ENCODE peak calls at places on chromosomes 7 and 10, in eight cellular contexts. One of them, this sample, is unnamed.

GRCh38 chr10:103281753-103282152 is 4.8 kb downstream of the INA start:
- DNase-seq in choroid plexus epithelial cell: peak; percentile 21
- DNase-seq in astrocyte of the spinal cord: no peak
- DNase-seq in CD8-positive, alpha-beta T cell: no peak
- DNase-seq in ascending aorta: no peak
- DNase-seq in Panc1: no peak
- DNase-seq in dorsolateral prefrontal cortex: peak; percentile 59
- DNase-seq in sigmoid colon: no peak
- DNase-seq in this sample: peak; percentile 27

GRCh38 chr7:20539201-20539600 is 76.3 kb upstream of the ABCB5 start:
- DNase-seq in choroid plexus epithelial cell: peak; percentile 18
- DNase-seq in astrocyte of the spinal cord: no peak
- DNase-seq in CD8-positive, alpha-beta T cell: no peak
- DNase-seq in ascending aorta: no peak
- DNase-seq in Panc1: no peak
- DNase-seq in dorsolateral prefrontal cortex: no peak
- DNase-seq in sigmoid colon: no peak
- DNase-seq in this sample: no peak

GRCh38 chr7:152751449-152752141 is 8.0 kb upstream of the ACTR3B start:
- DNase-seq in choroid plexus epithelial cell: no peak
- DNase-seq in astrocyte of the spinal cord: no peak
- DNase-seq in CD8-positive, alpha-beta T cell: no peak
- DNase-seq in ascending aorta: no peak
- DNase-seq in Panc1: no peak
- DNase-seq in dorsolateral prefrontal cortex: no peak
- DNase-seq in sigmoid colon: no peak
- DNase-seq in this sample: no peak

GRCh38 chr10:46297406-46298204 is 10.8 kb downstream of the ANTXRL start:
- DNase-seq in choroid plexus epithelial cell: no peak
- DNase-seq in astrocyte of the spinal cord: no peak
- DNase-seq in CD8-positive, alpha-beta T cell: no peak
- DNase-seq in ascending aorta: no peak
- DNase-seq in Panc1: no peak
- DNase-seq in dorsolateral prefrontal cortex: no peak
- DNase-seq in sigmoid colon: peak; percentile 50
- DNase-seq in this sample: no peak

GRCh38 chr10:10141983-10142382 is 875.7 kb upstream of the CELF2 start:
- DNase-seq in choroid plexus epithelial cell: no peak
- DNase-seq in astrocyte of the spinal cord: no peak
- DNase-seq in CD8-positive, alpha-beta T cell: no peak
- DNase-seq in ascending aorta: no peak
- DNase-seq in Panc1: no peak
- DNase-seq in dorsolateral prefrontal cortex: no peak
- DNase-seq in sigmoid colon: no peak
- DNase-seq in this sample: no peak

GRCh38 chr10:44885710-44886109 is 25.4 kb upstream of the TMEM72 start:
- DNase-seq in choroid plexus epithelial cell: no peak
- DNase-seq in astrocyte of the spinal cord: no peak
- DNase-seq in CD8-positive, alpha-beta T cell: no peak
- DNase-seq in ascending aorta: no peak
- DNase-seq in Panc1: no peak
- DNase-seq in dorsolateral prefrontal cortex: no peak
- DNase-seq in sigmoid colon: no peak
- DNase-seq in this sample: no peak

GRCh38 chr10:31912898-31913847 is 15.5 kb downstream of the ARHGAP12 start:
- DNase-seq in choroid plexus epithelial cell: peak; percentile 34
- DNase-seq in astrocyte of the spinal cord: peak; percentile 48
- DNase-seq in CD8-positive, alpha-beta T cell: no peak
- DNase-seq in ascending aorta: no peak
- DNase-seq in Panc1: no peak
- DNase-seq in dorsolateral prefrontal cortex: no peak
- DNase-seq in sigmoid colon: no peak
- DNase-seq in this sample: no peak

GRCh38 chr10:72080042-72081035 is 8.0 kb downstream of the SPOCK2 start:
- DNase-seq in choroid plexus epithelial cell: no peak
- DNase-seq in astrocyte of the spinal cord: no peak
- DNase-seq in CD8-positive, alpha-beta T cell: no peak
- DNase-seq in ascending aorta: no peak
- DNase-seq in Panc1: no peak
- DNase-seq in dorsolateral prefrontal cortex: no peak
- DNase-seq in sigmoid colon: peak; percentile 44
- DNase-seq in this sample: no peak

GRCh38 chr7:139699640-139700504 is 77.9 kb downstream of the HIPK2 start:
- DNase-seq in choroid plexus epithelial cell: no peak
- DNase-seq in astrocyte of the spinal cord: no peak
- DNase-seq in CD8-positive, alpha-beta T cell: no peak
- DNase-seq in ascending aorta: no peak
- DNase-seq in Panc1: no peak
- DNase-seq in dorsolateral prefrontal cortex: no peak
- DNase-seq in sigmoid colon: no peak
- DNase-seq in this sample: no peak

GRCh38 chr7:31835471-31835870 is 148.5 kb downstream of the PPP1R17 start:
- DNase-seq in choroid plexus epithelial cell: no peak
- DNase-seq in astrocyte of the spinal cord: no peak
- DNase-seq in CD8-positive, alpha-beta T cell: no peak
- DNase-seq in ascending aorta: no peak
- DNase-seq in Panc1: no peak
- DNase-seq in dorsolateral prefrontal cortex: no peak
- DNase-seq in sigmoid colon: no peak
- DNase-seq in this sample: no peak

GRCh38 chr10:110326351-110327032 is 21.8 kb upstream of the SMNDC1 start:
- DNase-seq in choroid plexus epithelial cell: peak; percentile 72
- DNase-seq in astrocyte of the spinal cord: peak; percentile 92
- DNase-seq in CD8-positive, alpha-beta T cell: no peak
- DNase-seq in ascending aorta: no peak
- DNase-seq in Panc1: no peak
- DNase-seq in dorsolateral prefrontal cortex: no peak
- DNase-seq in sigmoid colon: no peak
- DNase-seq in this sample: no peak

GRCh38 chr7:25714013-25714412 is 438.0 kb upstream of the NFE2L3 start:
- DNase-seq in choroid plexus epithelial cell: no peak
- DNase-seq in astrocyte of the spinal cord: no peak
- DNase-seq in CD8-positive, alpha-beta T cell: no peak
- DNase-seq in ascending aorta: no peak
- DNase-seq in Panc1: no peak
- DNase-seq in dorsolateral prefrontal cortex: no peak
- DNase-seq in sigmoid colon: no peak
- DNase-seq in this sample: no peak

GRCh38 chr10:84237199-84238051 is 3.9 kb downstream of the LRIT1 start:
- DNase-seq in choroid plexus epithelial cell: no peak
- DNase-seq in astrocyte of the spinal cord: no peak
- DNase-seq in CD8-positive, alpha-beta T cell: no peak
- DNase-seq in ascending aorta: no peak
- DNase-seq in Panc1: no peak
- DNase-seq in dorsolateral prefrontal cortex: no peak
- DNase-seq in sigmoid colon: no peak
- DNase-seq in this sample: no peak

GRCh38 chr7:80922254-80923049 is 3.6 kb upstream of the SEMA3C start:
- DNase-seq in choroid plexus epithelial cell: no peak
- DNase-seq in astrocyte of the spinal cord: no peak
- DNase-seq in CD8-positive, alpha-beta T cell: no peak
- DNase-seq in ascending aorta: no peak
- DNase-seq in Panc1: no peak
- DNase-seq in dorsolateral prefrontal cortex: no peak
- DNase-seq in sigmoid colon: no peak
- DNase-seq in this sample: no peak

GRCh38 chr10:13686331-13686752 is 99.6 kb downstream of the PRPF18 start:
- DNase-seq in choroid plexus epithelial cell: no peak
- DNase-seq in astrocyte of the spinal cord: no peak
- DNase-seq in CD8-positive, alpha-beta T cell: no peak
- DNase-seq in ascending aorta: no peak
- DNase-seq in Panc1: no peak
- DNase-seq in dorsolateral prefrontal cortex: no peak
- DNase-seq in sigmoid colon: no peak
- DNase-seq in this sample: no peak

GRCh38 chr7:64888561-64888900 is 14.5 kb upstream of the ZNF273 start:
- DNase-seq in choroid plexus epithelial cell: peak; percentile 27
- DNase-seq in astrocyte of the spinal cord: no peak
- DNase-seq in CD8-positive, alpha-beta T cell: no peak
- DNase-seq in ascending aorta: no peak
- DNase-seq in Panc1: no peak
- DNase-seq in dorsolateral prefrontal cortex: no peak
- DNase-seq in sigmoid colon: no peak
- DNase-seq in this sample: no peak

GRCh38 chr10:43057831-43058340 is 19.0 kb upstream of the RET start:
- DNase-seq in choroid plexus epithelial cell: no peak
- DNase-seq in astrocyte of the spinal cord: no peak
- DNase-seq in CD8-positive, alpha-beta T cell: no peak
- DNase-seq in ascending aorta: no peak
- DNase-seq in Panc1: no peak
- DNase-seq in dorsolateral prefrontal cortex: no peak
- DNase-seq in sigmoid colon: peak; percentile 54
- DNase-seq in this sample: no peak

GRCh38 chr7:156984209-156984891 is 26.1 kb downstream of the MNX1 start:
- DNase-seq in choroid plexus epithelial cell: peak; percentile 58
- DNase-seq in astrocyte of the spinal cord: no peak
- DNase-seq in CD8-positive, alpha-beta T cell: no peak
- DNase-seq in ascending aorta: no peak
- DNase-seq in Panc1: no peak
- DNase-seq in dorsolateral prefrontal cortex: no peak
- DNase-seq in sigmoid colon: no peak
- DNase-seq in this sample: peak; percentile 26

GRCh38 chr7:3439333-3440030 is 138.4 kb downstream of the SDK1 start:
- DNase-seq in choroid plexus epithelial cell: peak; percentile 96
- DNase-seq in astrocyte of the spinal cord: peak; percentile 94
- DNase-seq in CD8-positive, alpha-beta T cell: no peak
- DNase-seq in ascending aorta: no peak
- DNase-seq in Panc1: peak; percentile 69
- DNase-seq in dorsolateral prefrontal cortex: no peak
- DNase-seq in sigmoid colon: no peak
- DNase-seq in this sample: no peak

GRCh38 chr10:97759157-97759980 is 12.4 kb downstream of the SFRP5 start:
- DNase-seq in choroid plexus epithelial cell: peak; percentile 80
- DNase-seq in astrocyte of the spinal cord: peak; percentile 62
- DNase-seq in CD8-positive, alpha-beta T cell: peak; percentile 27
- DNase-seq in ascending aorta: no peak
- DNase-seq in Panc1: peak; percentile 32
- DNase-seq in dorsolateral prefrontal cortex: peak; percentile 56
- DNase-seq in sigmoid colon: peak; percentile 75
- DNase-seq in this sample: peak; percentile 72

DNA sequence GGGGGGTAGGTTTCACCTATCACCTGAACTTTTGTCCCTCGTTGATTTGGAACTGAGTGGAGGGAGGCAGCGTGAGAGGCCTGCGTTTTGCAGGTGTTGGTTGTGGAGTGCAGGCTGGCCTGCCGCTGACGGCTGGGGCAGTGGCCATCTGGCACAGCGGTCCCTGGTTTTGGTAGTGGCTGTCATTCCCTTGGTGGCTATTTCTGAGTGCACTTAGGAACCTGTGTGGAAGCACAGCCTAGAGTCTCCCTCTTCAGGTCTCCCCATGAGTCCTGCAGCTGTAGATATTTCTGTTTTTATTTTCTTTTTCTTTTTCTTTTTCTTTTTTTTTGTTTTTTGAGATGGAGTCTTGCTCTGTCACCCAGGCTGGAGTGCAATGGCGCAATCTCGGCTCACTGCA is 129.2 kb downstream of the CUL2 start:
- DNase-seq in choroid plexus epithelial cell: peak; percentile 75
- DNase-seq in astrocyte of the spinal cord: peak; percentile 38
- DNase-seq in CD8-positive, alpha-beta T cell: no peak
- DNase-seq in ascending aorta: no peak
- DNase-seq in Panc1: no peak
- DNase-seq in dorsolateral prefrontal cortex: no peak
- DNase-seq in sigmoid colon: no peak
- DNase-seq in this sample: no peak
- TF ChIP-seq CTCF in choroid plexus epithelial cell: peak; percentile 77
- TF ChIP-seq CTCF in astrocyte of the spinal cord: peak; percentile 52
- TF ChIP-seq CTCF in CD8-positive, alpha-beta T cell: no peak
- TF ChIP-seq CTCF in ascending aorta: no peak
- TF ChIP-seq CTCF in Panc1: peak; percentile 65
- TF ChIP-seq CTCF in dorsolateral prefrontal cortex: no peak
- TF ChIP-seq CTCF in sigmoid colon: no peak
- TF ChIP-seq CTCF in this sample: no peak

DNA sequence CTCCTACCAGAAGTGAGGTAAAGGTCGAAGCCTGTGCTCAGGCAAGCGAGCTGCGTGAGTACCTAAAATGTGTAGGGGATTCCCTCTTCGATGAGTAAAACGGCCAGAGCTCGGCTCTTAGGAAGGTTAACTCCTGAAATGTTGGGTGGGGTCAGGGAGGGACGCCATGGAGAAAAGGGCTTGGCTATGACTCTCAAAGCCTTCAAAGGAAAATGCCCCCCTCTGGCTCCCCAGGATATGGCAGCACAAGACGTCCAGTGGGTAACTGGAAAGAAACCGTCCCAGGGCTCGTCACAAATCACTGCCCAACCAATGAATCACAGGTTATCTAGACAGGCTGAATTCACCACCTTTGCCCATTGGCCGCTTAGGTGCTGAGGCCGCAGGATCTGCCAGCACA is 58.0 kb downstream of the CALML3 start:
- DNase-seq in choroid plexus epithelial cell: no peak
- DNase-seq in astrocyte of the spinal cord: no peak
- DNase-seq in CD8-positive, alpha-beta T cell: no peak
- DNase-seq in ascending aorta: no peak
- DNase-seq in Panc1: no peak
- DNase-seq in dorsolateral prefrontal cortex: no peak
- DNase-seq in sigmoid colon: no peak
- DNase-seq in this sample: no peak
- TF ChIP-seq CTCF in choroid plexus epithelial cell: peak; percentile 22
- TF ChIP-seq CTCF in astrocyte of the spinal cord: peak; percentile 5
- TF ChIP-seq CTCF in CD8-positive, alpha-beta T cell: no peak
- TF ChIP-seq CTCF in ascending aorta: no peak
- TF ChIP-seq CTCF in Panc1: no peak
- TF ChIP-seq CTCF in dorsolateral prefrontal cortex: no peak
- TF ChIP-seq CTCF in sigmoid colon: no peak
- TF ChIP-seq CTCF in this sample: no peak

GRCh38 chr10:76779821-76780281 is 857.8 kb downstream of the KCNMA1 start:
- DNase-seq in choroid plexus epithelial cell: no peak
- DNase-seq in astrocyte of the spinal cord: no peak
- DNase-seq in CD8-positive, alpha-beta T cell: no peak
- DNase-seq in ascending aorta: no peak
- DNase-seq in Panc1: no peak
- DNase-seq in dorsolateral prefrontal cortex: no peak
- DNase-seq in sigmoid colon: no peak
- DNase-seq in this sample: no peak

GRCh38 chr10:76784076-76784475 is 853.5 kb downstream of the KCNMA1 start:
- DNase-seq in choroid plexus epithelial cell: no peak
- DNase-seq in astrocyte of the spinal cord: no peak
- DNase-seq in CD8-positive, alpha-beta T cell: no peak
- DNase-seq in ascending aorta: no peak
- DNase-seq in Panc1: no peak
- DNase-seq in dorsolateral prefrontal cortex: no peak
- DNase-seq in sigmoid colon: no peak
- DNase-seq in this sample: no peak

GRCh38 chr10:76774987-76775603 is 862.5 kb downstream of the KCNMA1 start:
- DNase-seq in choroid plexus epithelial cell: no peak
- DNase-seq in astrocyte of the spinal cord: no peak
- DNase-seq in CD8-positive, alpha-beta T cell: no peak
- DNase-seq in ascending aorta: no peak
- DNase-seq in Panc1: no peak
- DNase-seq in dorsolateral prefrontal cortex: no peak
- DNase-seq in sigmoid colon: no peak
- DNase-seq in this sample: no peak

GRCh38 chr10:76779163-76779820 is 858.3 kb downstream of the KCNMA1 start:
- DNase-seq in choroid plexus epithelial cell: peak; percentile 44
- DNase-seq in astrocyte of the spinal cord: peak; percentile 84
- DNase-seq in CD8-positive, alpha-beta T cell: no peak
- DNase-seq in ascending aorta: no peak
- DNase-seq in Panc1: no peak
- DNase-seq in dorsolateral prefrontal cortex: no peak
- DNase-seq in sigmoid colon: no peak
- DNase-seq in this sample: no peak
- TF ChIP-seq CTCF in choroid plexus epithelial cell: peak; percentile 28
- TF ChIP-seq CTCF in astrocyte of the spinal cord: peak; percentile 36
- TF ChIP-seq CTCF in CD8-positive, alpha-beta T cell: no peak
- TF ChIP-seq CTCF in ascending aorta: peak; percentile 11
- TF ChIP-seq CTCF in Panc1: peak; percentile 5
- TF ChIP-seq CTCF in dorsolateral prefrontal cortex: no peak
- TF ChIP-seq CTCF in sigmoid colon: no peak
- TF ChIP-seq CTCF in this sample: no peak

GRCh38 chr7:13276977-13277376 is 589.5 kb downstream of the ARL4A start:
- DNase-seq in choroid plexus epithelial cell: peak; percentile 20
- DNase-seq in astrocyte of the spinal cord: peak; percentile 25
- DNase-seq in CD8-positive, alpha-beta T cell: no peak
- DNase-seq in ascending aorta: no peak
- DNase-seq in Panc1: no peak
- DNase-seq in dorsolateral prefrontal cortex: no peak
- DNase-seq in sigmoid colon: no peak
- DNase-seq in this sample: no peak
- TF ChIP-seq CTCF in choroid plexus epithelial cell: peak; percentile 43
- TF ChIP-seq CTCF in astrocyte of the spinal cord: peak; percentile 34
- TF ChIP-seq CTCF in CD8-positive, alpha-beta T cell: no peak
- TF ChIP-seq CTCF in ascending aorta: no peak
- TF ChIP-seq CTCF in Panc1: peak; percentile 70
- TF ChIP-seq CTCF in dorsolateral prefrontal cortex: no peak
- TF ChIP-seq CTCF in sigmoid colon: no peak
- TF ChIP-seq CTCF in this sample: peak; percentile 74